ENCODE peak calls at places on chromosomes 3 and 15, in five cellular contexts. One of them, this sample, is unnamed.

GRCh38 chr15:63236272-63236671 is 41.1 kb upstream of the APH1B start:
- DNase-seq in EL: peak; percentile 82
- DNase-seq in substantia nigra: no peak
- DNase-seq in NCI-H1417: no peak
- DNase-seq in RWPE1: peak; percentile 52
- DNase-seq in this sample: peak; percentile 79

GRCh38 chr3:117998071-117998470 is 1036.6 kb downstream of the IGSF11 start:
- DNase-seq in EL: peak; percentile 40
- DNase-seq in substantia nigra: no peak
- DNase-seq in NCI-H1417: no peak
- DNase-seq in RWPE1: peak; percentile 16
- DNase-seq in this sample: no peak

GRCh38 chr15:70508561-70509281 is 254.6 kb downstream of the UACA start:
- DNase-seq in EL: peak; percentile 91
- DNase-seq in substantia nigra: no peak
- DNase-seq in NCI-H1417: no peak
- DNase-seq in RWPE1: peak; percentile 98
- DNase-seq in this sample: peak; percentile 94

GRCh38 chr15:89898628-89899302 is 5.0 kb upstream of the AP3S2 start:
- DNase-seq in EL: peak; percentile 44
- DNase-seq in substantia nigra: no peak
- DNase-seq in NCI-H1417: peak; percentile 22
- DNase-seq in RWPE1: peak; percentile 90
- DNase-seq in this sample: peak; percentile 33

GRCh38 chr3:125045194-125045593 is 10.6 kb downstream of the HEG1 start:
- DNase-seq in EL: no peak
- DNase-seq in substantia nigra: no peak
- DNase-seq in NCI-H1417: no peak
- DNase-seq in RWPE1: no peak
- DNase-seq in this sample: no peak

GRCh38 chr3:112806903-112807302 is 39.8 kb downstream of the CD200R1L start:
- DNase-seq in EL: no peak
- DNase-seq in substantia nigra: no peak
- DNase-seq in NCI-H1417: no peak
- DNase-seq in RWPE1: no peak
- DNase-seq in this sample: no peak

GRCh38 chr3:50124363-50125226 is 30.5 kb upstream of the SEMA3F start:
- DNase-seq in EL: peak; percentile 56
- DNase-seq in substantia nigra: no peak
- DNase-seq in NCI-H1417: no peak
- DNase-seq in RWPE1: no peak
- DNase-seq in this sample: no peak

GRCh38 chr3:55341502-55342031 is 145.5 kb downstream of the WNT5A start:
- DNase-seq in EL: peak; percentile 27
- DNase-seq in substantia nigra: no peak
- DNase-seq in NCI-H1417: no peak
- DNase-seq in RWPE1: no peak
- DNase-seq in this sample: peak; percentile 64

GRCh38 chr15:64990168-64990470 is 405 bp upstream of the SPG21 start:
- DNase-seq in EL: no peak
- DNase-seq in substantia nigra: no peak
- DNase-seq in NCI-H1417: no peak
- DNase-seq in RWPE1: no peak
- DNase-seq in this sample: no peak

GRCh38 chr3:59709702-59710555 is 660.1 kb upstream of the CFAP20DC start:
- DNase-seq in EL: no peak
- DNase-seq in substantia nigra: peak; percentile 65
- DNase-seq in NCI-H1417: no peak
- DNase-seq in RWPE1: no peak
- DNase-seq in this sample: no peak

GRCh38 chr3:115785782-115786181 is 162.5 kb downstream of the GAP43 start:
- DNase-seq in EL: no peak
- DNase-seq in substantia nigra: no peak
- DNase-seq in NCI-H1417: no peak
- DNase-seq in RWPE1: no peak
- DNase-seq in this sample: no peak